ENCODE peak calls at places on chromosomes 6 and 20, in four cellular contexts. O is GM12864, L is activated gamma-delta T cell treated with Interleukin-2 at 50 U/mL for 16 hours, N is Right ventricle myocardium superior. V is an unnamed sample.

GRCh38 chr20:41534842-41535241 is 83.3 kb downstream of the CHD6 start:
- DNase-seq in N (no peak), L (no peak), O (no peak), V (no peak)

GRCh38 chr6:134195164-134195906 is 122.6 kb downstream of the SGK1 start:
- DNase-seq in L (no peak), O (no peak), N (no peak), V (no peak)

GRCh38 chr20:19814241-19814640 is 56.2 kb downstream of the RIN2 start:
- DNase-seq in L (no peak), N (no peak), O (no peak), V (no peak)

GRCh38 chr6:87702589-87702945 is 534 bp upstream of the AKIRIN2 start:
- DNase-seq in L (no peak), N (no peak), O (no peak), V (no peak)

GRCh38 chr20:11048739-11049138 is 374.9 kb upstream of the JAG1 start:
- DNase-seq in O (no peak), L (no peak), N (no peak), V (no peak)

GRCh38 chr20:45338121-45339030 is 9.8 kb downstream of the SDC4 start:
- DNase-seq in N (no peak), O (no peak), L (no peak), V (no peak)

GRCh38 chr6:132007474-132008190 is 56.5 kb upstream of the CCN2 start:
- DNase-seq in O (no peak), L (no peak), N (no peak), V (no peak)

GRCh38 chr20:3732327-3733118 is at the start of gene HSPA12B:
- DNase-seq in N (peak), L (no peak), O (no peak), V (no peak)

GRCh38 chr20:8557711-8558110 is 425.6 kb downstream of the PLCB1 start:
- DNase-seq in O (no peak), L (no peak), N (no peak), V (no peak)

V was measured in CD8-positive, alpha-beta T cell.